ENCODE peak calls at places on chromosome X, in eight cellular contexts. P is right cardiac atrium; U is effector memory CD4-positive, alpha-beta T cell; M is tibial nerve; B is GM23338; V is pancreas; L is stomach; F is dorsolateral prefrontal cortex. Y is an unnamed sample.

GRCh38 chrX:44903107-44903506 is 30.1 kb downstream of the KDM6A start:
- DNase-seq in P (no peak), U (no peak), M (no peak), B (no peak), V (no peak), L (no peak), F (no peak), Y (no peak)

GRCh38 chrX:7108995-7109634 is 38.4 kb upstream of the STS start:
- DNase-seq in P (no peak), U (no peak), M (no peak), B (no peak), V (no peak), L (no peak), F (no peak), Y (no peak)

GRCh38 chrX:16646366-16647168 is 3.4 kb upstream of the S100G start:
- DNase-seq in P (no peak), U (no peak), M (no peak), B (no peak), V (no peak), L (no peak), F (no peak), Y (no peak)

GRCh38 chrX:24767557-24767956 is 73.8 kb downstream of the POLA1 start:
- DNase-seq in P (no peak), U (no peak), M (no peak), B (no peak), V (no peak), L (no peak), F (no peak), Y (no peak)

GRCh38 chrX:133482345-133483041 is 67.2 kb upstream of the GPC4 start:
- DNase-seq in P (no peak), U (no peak), M (no peak), B (no peak), V (no peak), L (no peak), F (no peak), Y (no peak)

GRCh38 chrX:7219153-7219705 is 71.3 kb upstream of the PUDP start:
- DNase-seq in P (peak), U (no peak), M (no peak), B (peak), V (no peak), L (no peak), F (no peak), Y (no peak)

GRCh38 chrX:115018040-115018647 is 728 bp upstream of the IL13RA2 start:
- DNase-seq in P (no peak), U (no peak), M (no peak), B (peak), V (no peak), L (no peak), F (no peak), Y (no peak)

GRCh38 chrX:103533428-103534216 is 14.3 kb upstream of the RAB40A start:
- DNase-seq in P (peak), U (peak), M (peak), B (peak), V (peak), L (peak), F (peak), Y (no peak)

GRCh38 chrX:65750674-65751469 is 83.4 kb downstream of the MSN start:
- DNase-seq in P (no peak), U (peak), M (no peak), B (no peak), V (no peak), L (no peak), F (no peak), Y (no peak)

GRCh38 chrX:133415276-133416105 is at the start of gene GPC4:
- DNase-seq in P (peak), U (no peak), M (peak), B (peak), V (peak), L (peak), F (no peak), Y (no peak)

GRCh38 chrX:81708506-81708905 is 506.6 kb downstream of the SH3BGRL start:
- DNase-seq in P (no peak), U (no peak), M (no peak), B (no peak), V (no peak), L (no peak), F (no peak), Y (no peak)

GRCh38 chrX:114619874-114620273 is 36.0 kb downstream of the HTR2C start:
- DNase-seq in P (no peak), U (no peak), M (no peak), B (peak), V (no peak), L (no peak), F (no peak), Y (no peak)

GRCh38 chrX:45757272-45757671 is 556.6 kb upstream of the DIPK2B start:
- DNase-seq in P (no peak), U (no peak), M (no peak), B (no peak), V (no peak), L (no peak), F (no peak), Y (no peak)

GRCh38 chrX:70527053-70527452 is 82.4 kb downstream of the DLG3 start:
- DNase-seq in P (no peak), U (no peak), M (no peak), B (no peak), V (no peak), L (no peak), F (no peak), Y (no peak)
- H3K27ac ChIP-seq in P (no peak), U (no peak), M (no peak), B (no peak), V (no peak), L (no peak), F (no peak), Y (no peak)

DNA sequence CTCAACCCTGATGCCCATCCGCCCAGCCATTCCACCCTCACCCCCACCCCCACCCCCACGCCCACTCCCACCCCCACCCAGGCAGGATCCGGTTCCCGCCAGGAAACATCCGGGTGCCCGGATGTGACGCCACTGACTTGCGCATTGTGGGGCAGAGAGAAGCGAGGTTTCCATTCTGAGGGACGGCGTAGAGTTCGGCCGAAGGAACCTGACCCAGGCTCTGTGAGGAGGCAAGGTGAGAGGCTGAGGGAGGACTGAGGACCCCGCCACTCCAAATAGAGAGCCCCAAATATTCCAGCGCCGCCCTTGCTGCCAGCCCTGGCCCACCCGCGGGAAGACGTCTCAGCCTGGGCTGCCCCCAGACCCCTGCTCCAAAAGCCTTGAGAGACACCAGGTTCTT is at the start of gene MAGEA1:
- DNase-seq in P (no peak), U (no peak), M (no peak), B (no peak), V (no peak), L (no peak), F (no peak), Y (no peak)
- H3K27ac ChIP-seq in P (no peak), U (no peak), M (no peak), B (no peak), V (no peak), L (no peak), F (no peak), Y (no peak)

GRCh38 chrX:48703228-48703627 is 6.7 kb downstream of the SUV39H1 start:
- DNase-seq in P (no peak), U (no peak), M (no peak), B (no peak), V (no peak), L (no peak), F (no peak), Y (no peak)
- H3K27ac ChIP-seq in P (no peak), U (no peak), M (no peak), B (no peak), V (no peak), L (no peak), F (peak), Y (no peak)

GRCh38 chrX:13939741-13940597 is 89.7 kb downstream of the GEMIN8 start:
- DNase-seq in P (no peak), U (no peak), M (no peak), B (peak), V (no peak), L (no peak), F (no peak), Y (no peak)

GRCh38 chrX:13936804-13937203 is 92.9 kb downstream of the GEMIN8 start:
- DNase-seq in P (no peak), U (no peak), M (no peak), B (no peak), V (no peak), L (no peak), F (no peak), Y (no peak)

GRCh38 chrX:13938766-13939530 is 90.7 kb downstream of the GEMIN8 start:
- DNase-seq in P (no peak), U (no peak), M (no peak), B (peak), V (no peak), L (no peak), F (no peak), Y (no peak)

GRCh38 chrX:13937370-13938052 is 92.2 kb downstream of the GEMIN8 start:
- DNase-seq in P (no peak), U (no peak), M (no peak), B (no peak), V (no peak), L (no peak), F (no peak), Y (no peak)

GRCh38 chrX:13938053-13938765 is 91.5 kb downstream of the GEMIN8 start:
- DNase-seq in P (peak), U (no peak), M (no peak), B (peak), V (peak), L (peak), F (no peak), Y (no peak)
- H3K27ac ChIP-seq in P (no peak), U (no peak), M (peak), B (peak), V (no peak), L (no peak), F (peak), Y (peak)

GRCh38 chrX:153060095-153060445 is 3.8 kb downstream of the PNMA3 start:
- DNase-seq in P (no peak), U (no peak), M (no peak), B (no peak), V (peak), L (no peak), F (no peak), Y (no peak)
- H3K27ac ChIP-seq in P (no peak), U (no peak), M (no peak), B (no peak), V (no peak), L (no peak), F (no peak), Y (no peak)

GRCh38 chrX:13123857-13124345 is 79.5 kb upstream of the FAM9C start:
- DNase-seq in P (peak), U (no peak), M (no peak), B (no peak), V (no peak), L (no peak), F (no peak), Y (no peak)
- H3K27ac ChIP-seq in P (no peak), U (peak), M (no peak), B (no peak), V (no peak), L (peak), F (no peak), Y (no peak)

GRCh38 chrX:1614927-1615326 is at the start of gene ASMT:
- DNase-seq in P (no peak), U (no peak), M (no peak), B (peak), V (no peak), L (no peak), F (no peak), Y (no peak)

GRCh38 chrX:1612641-1613286 is 2.1 kb upstream of the ASMT start:
- DNase-seq in P (no peak), U (no peak), M (no peak), B (no peak), V (no peak), L (no peak), F (no peak), Y (no peak)

GRCh38 chrX:1623691-1624090 is 8.8 kb downstream of the ASMT start:
- DNase-seq in P (no peak), U (no peak), M (no peak), B (no peak), V (no peak), L (no peak), F (no peak), Y (no peak)

GRCh38 chrX:1618689-1619088 is 3.8 kb downstream of the ASMT start:
- DNase-seq in P (no peak), U (no peak), M (no peak), B (peak), V (no peak), L (no peak), F (no peak), Y (no peak)
- H3K27ac ChIP-seq in P (no peak), U (no peak), M (no peak), B (no peak), V (no peak), L (no peak), F (no peak), Y (no peak)

DNA sequence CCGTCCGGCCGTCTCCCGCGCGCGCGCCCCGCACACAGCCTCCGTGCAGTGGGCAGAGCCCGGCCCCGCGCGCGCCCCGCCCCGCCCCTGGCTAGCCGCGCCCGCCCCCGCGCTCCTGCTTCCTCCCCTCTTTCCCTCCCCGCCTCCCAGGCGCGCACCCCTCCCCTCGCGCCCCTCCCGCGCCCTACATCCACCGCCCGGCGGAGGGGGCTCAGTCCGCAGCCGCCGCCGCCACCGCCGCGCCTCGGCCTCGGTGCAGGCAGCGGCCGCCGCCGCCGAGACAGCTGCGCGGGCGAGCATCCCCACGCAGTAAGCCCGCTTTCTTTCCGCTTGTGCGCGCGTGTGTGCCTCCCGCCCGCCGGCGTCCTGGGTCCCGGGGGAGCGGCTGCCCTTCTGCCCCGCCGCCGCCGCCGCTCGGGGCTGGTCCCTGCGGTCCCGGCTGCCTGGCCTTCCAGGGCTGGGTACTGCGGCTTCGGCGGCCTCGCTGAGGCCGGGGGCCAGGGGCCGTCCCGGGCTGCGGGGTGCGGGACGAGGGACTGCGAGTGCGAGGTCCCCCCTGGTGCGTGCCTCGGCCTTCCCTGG is at the start of gene FHL1:
- DNase-seq in P (peak), U (peak), M (peak), B (peak), V (peak), L (peak), F (peak), Y (peak)
- H3K27ac ChIP-seq in P (peak), U (peak), M (peak), B (no peak), V (no peak), L (peak), F (peak), Y (no peak)

Y was measured in substantia nigra.